ENCODE peak calls at places on chromosomes 2 and 18, in seven cellular contexts. O is heart left ventricle; F is tibial artery; J is IMR-90; A is CD8-positive, alpha-beta T cell; D is right lobe of liver; S is spleen. P is an unnamed sample. For H3K4me1, the result is how much of the 10 kb centered on the place peaks cover.

GRCh38 chr18:9802774-9803697 is 82.7 kb upstream of the TXNDC2 start:
- DNase-seq in O (no peak), F (no peak), J (peak), A (no peak), D (no peak), S (no peak), P (no peak)

GRCh38 chr2:25323042-25323514 is 18.6 kb downstream of the DNMT3A start:
- DNase-seq in O (no peak), F (no peak), J (peak), A (peak), D (no peak), S (no peak), P (no peak)

GRCh38 chr2:240412975-240413812 is 22.3 kb upstream of the GPC1 start:
- DNase-seq in O (peak), F (peak), J (no peak), A (no peak), D (peak), S (no peak), P (peak)

GRCh38 chr2:70887550-70888229 is 48.0 kb upstream of the ATP6V1B1 start:
- DNase-seq in O (no peak), F (no peak), J (no peak), A (peak), D (no peak), S (no peak), P (no peak)

GRCh38 chr2:230797515-230798495 is 66.9 kb upstream of the ITM2C start:
- DNase-seq in O (no peak), F (no peak), J (peak), A (no peak), D (no peak), S (no peak), P (no peak)

GRCh38 chr2:27258051-27258450 is 4.8 kb downstream of the SLC30A3 start:
- DNase-seq in O (no peak), F (no peak), J (no peak), A (no peak), D (no peak), S (no peak), P (no peak)

GRCh38 chr2:68385232-68385906 is 20.3 kb downstream of the PLEK start:
- DNase-seq in O (no peak), F (no peak), J (no peak), A (no peak), D (no peak), S (peak), P (no peak)

GRCh38 chr2:188291142-188291616 is 495 bp upstream of the GULP1 start:
- DNase-seq in O (peak), F (no peak), J (peak), A (no peak), D (no peak), S (no peak), P (no peak)

GRCh38 chr2:207423886-207424285 is 105.9 kb upstream of the CREB1 start:
- DNase-seq in O (no peak), F (no peak), J (peak), A (peak), D (no peak), S (no peak), P (no peak)

GRCh38 chr2:237298323-237299118 is 115.4 kb downstream of the COL6A3 start:
- DNase-seq in O (no peak), F (no peak), J (peak), A (no peak), D (no peak), S (no peak), P (peak)

GRCh38 chr2:181741756-181742155 is 61.4 kb upstream of the NEUROD1 start:
- DNase-seq in O (no peak), F (no peak), J (peak), A (no peak), D (no peak), S (no peak), P (no peak)

GRCh38 chr2:181742908-181743722 is 62.8 kb upstream of the NEUROD1 start:
- DNase-seq in O (no peak), F (peak), J (peak), A (peak), D (peak), S (no peak), P (peak)

GRCh38 chr2:181738483-181739015 is 58.2 kb upstream of the NEUROD1 start:
- DNase-seq in O (no peak), F (no peak), J (no peak), A (no peak), D (no peak), S (no peak), P (no peak)

GRCh38 chr2:181742361-181742760 is 62.0 kb upstream of the NEUROD1 start:
- DNase-seq in O (no peak), F (no peak), J (no peak), A (no peak), D (no peak), S (no peak), P (no peak)

DNA sequence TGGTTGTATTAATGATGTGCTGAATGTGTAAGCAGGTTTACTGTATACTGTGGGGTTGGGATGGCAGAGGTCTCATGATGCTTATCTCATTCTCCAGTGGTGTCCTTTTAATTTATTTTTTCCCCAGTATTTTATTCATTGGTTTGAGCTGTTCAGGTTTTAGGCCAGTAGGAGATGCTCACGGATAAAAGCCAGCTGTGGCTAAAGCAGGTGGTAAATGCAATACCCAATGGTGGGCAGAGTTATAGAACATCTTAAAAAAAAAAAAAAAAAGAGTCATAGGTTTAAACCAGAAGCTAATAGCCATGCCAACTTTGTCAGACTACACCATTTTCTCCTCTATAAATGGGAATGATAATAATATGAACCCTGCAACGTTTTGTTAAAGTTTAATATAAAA is 57.8 kb upstream of the NEUROD1 start:
- DNase-seq in O (no peak), F (no peak), J (peak), A (no peak), D (no peak), S (no peak), P (no peak)
- TF ChIP-seq CTCF in O (peak), F (no peak), J (peak), A (no peak), D (no peak), S (no peak), P (no peak)

DNA sequence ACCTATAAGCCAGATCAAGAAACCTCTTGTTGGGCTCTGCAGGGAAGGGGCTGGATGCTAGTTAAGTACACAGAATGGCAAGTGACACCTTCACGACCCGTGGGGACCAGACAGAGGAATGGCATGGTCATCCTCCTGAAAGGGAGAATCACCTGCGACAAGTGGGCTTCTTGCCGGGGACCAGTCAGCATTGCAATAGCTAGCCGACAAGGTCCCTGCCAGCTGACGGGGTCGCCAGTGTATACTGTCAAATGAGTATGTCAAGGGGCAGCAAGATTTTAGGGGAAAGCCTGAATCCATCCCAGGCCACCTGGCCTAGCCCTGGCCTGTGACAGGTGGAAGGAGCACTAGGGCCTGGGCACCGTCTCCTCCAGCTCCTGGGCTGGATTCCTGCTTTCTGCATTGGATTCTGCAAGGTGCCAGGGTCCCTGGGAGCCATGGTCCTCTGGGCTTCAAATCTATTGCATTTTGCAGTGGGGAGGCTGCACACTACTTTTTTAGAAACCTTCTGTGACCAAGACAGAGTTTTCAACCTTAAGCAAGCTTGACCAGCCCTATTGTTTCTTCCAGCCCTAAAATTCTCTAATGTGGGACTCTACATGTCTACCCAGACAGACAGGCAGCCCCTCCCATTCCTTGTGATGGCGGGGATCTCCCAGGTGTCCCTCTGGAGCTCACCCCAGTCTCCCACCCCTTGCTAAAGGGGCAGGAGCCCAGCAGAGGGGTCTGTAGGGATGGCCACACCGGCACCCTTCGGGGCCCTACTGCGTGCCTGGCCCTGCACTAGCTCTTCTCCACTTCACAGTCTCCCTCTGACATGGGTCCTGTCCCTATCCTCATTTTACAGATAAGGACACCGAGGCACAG is 178.5 kb downstream of the GLI2 start:
- DNase-seq in O (no peak), F (no peak), J (no peak), A (no peak), D (no peak), S (no peak), P (no peak)
- H3K4me1 ChIP-seq in O (under half), F (under half), J (half or more), A (under half), D (under half), S (under half), P (under half)

DNA sequence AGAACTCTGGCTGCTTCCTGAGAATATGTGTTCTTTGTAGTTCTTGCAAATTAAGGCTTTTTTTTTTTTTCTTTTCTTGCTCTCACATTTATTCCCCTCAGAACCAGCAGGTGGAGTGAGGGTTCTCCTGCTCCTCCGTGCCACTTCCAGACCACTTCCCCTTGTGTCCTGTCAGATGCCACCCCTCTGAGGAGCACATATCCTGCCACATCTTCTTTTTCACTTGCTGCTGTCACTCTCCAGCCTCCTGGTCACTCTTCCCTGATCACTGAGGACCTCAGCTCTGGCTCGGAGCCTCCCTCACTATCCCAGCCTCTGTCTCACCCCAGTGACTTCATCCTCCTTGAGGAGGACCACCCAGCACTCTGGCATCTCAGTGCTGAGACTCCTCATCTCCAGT is 100.5 kb downstream of the TACR1 start:
- DNase-seq in O (no peak), F (no peak), J (peak), A (no peak), D (no peak), S (no peak), P (no peak)
- TF ChIP-seq CTCF in O (peak), F (peak), J (peak), A (no peak), D (peak), S (peak), P (no peak)

GRCh38 chr18:62720766-62721613 is 5.6 kb downstream of the PHLPP1 start:
- DNase-seq in O (no peak), F (no peak), J (no peak), A (no peak), D (no peak), S (no peak), P (no peak)
- H3K4me1 ChIP-seq in O (under half), F (under half), J (under half), A (under half), D (under half), S (under half), P (under half)